ENCODE peak calls at places on chromosomes 5 and 9, in four cellular contexts. A, I, Q and D are unnamed samples.

GRCh38 chr5:137498301-137498735 is 808 bp downstream of the SPOCK1 start:
- DNase-seq in A (no peak), I (peak; percentile 20), Q (no peak), D (no peak)

GRCh38 chr9:136741885-136742568 is 713 bp downstream of the LCN10 start:
- DNase-seq in A (no peak), I (no peak), Q (no peak), D (no peak)

GRCh38 chr5:68071731-68072130 is 143.8 kb upstream of the PIK3R1 start:
- DNase-seq in A (peak; percentile 66), I (peak; percentile 32), Q (no peak), D (no peak)

GRCh38 chr5:180960209-180960608 is 28.4 kb upstream of the BTNL3 start:
- DNase-seq in A (no peak), I (no peak), Q (no peak), D (no peak)

GRCh38 chr9:112559629-112560413 is 73.2 kb downstream of the KIAA1958 start:
- DNase-seq in A (no peak), I (no peak), Q (no peak), D (no peak)

GRCh38 chr9:137267933-137268355 is 9.6 kb upstream of the TOR4A start:
- DNase-seq in A (no peak), I (no peak), Q (no peak), D (no peak)

GRCh38 chr9:69674741-69675438 is 2.7 kb upstream of the APBA1 start:
- DNase-seq in A (no peak), I (peak; percentile 92), Q (no peak), D (no peak)

GRCh38 chr9:86804011-86804410 is 143.3 kb downstream of the GAS1 start:
- DNase-seq in A (no peak), I (no peak), Q (no peak), D (no peak)

GRCh38 chr5:178576591-178577351 is 13.4 kb downstream of the COL23A1 start:
- DNase-seq in A (no peak), I (no peak), Q (peak; percentile 36), D (peak; percentile 81)

GRCh38 chr5:16992006-16992405 is 55.9 kb upstream of the MYO10 start:
- DNase-seq in A (no peak), I (peak; percentile 82), Q (no peak), D (no peak)

GRCh38 chr9:117180896-117181456 is 233.9 kb downstream of the ASTN2 start:
- DNase-seq in A (no peak), I (no peak), Q (no peak), D (no peak)

GRCh38 chr9:83962165-83962564 is 17.9 kb downstream of the HNRNPK start:
- DNase-seq in A (no peak), I (peak; percentile 36), Q (no peak), D (no peak)

GRCh38 chr5:171157233-171157632 is 151.8 kb upstream of the TLX3 start:
- DNase-seq in A (no peak), I (no peak), Q (no peak), D (no peak)

GRCh38 chr9:37243588-37244345 is 123.4 kb downstream of the ZCCHC7 start:
- DNase-seq in A (no peak), I (no peak), Q (no peak), D (no peak)

GRCh38 chr5:132310141-132310834 is 16.1 kb downstream of the SLC22A4 start:
- DNase-seq in A (no peak), I (no peak), Q (no peak), D (no peak)

GRCh38 chr5:153797484-153797883 is 241.2 kb downstream of the FAM114A2 start:
- DNase-seq in A (no peak), I (no peak), Q (no peak), D (no peak)

GRCh38 chr9:133127340-133127981 is 6.4 kb upstream of the RALGDS start:
- DNase-seq in A (no peak), I (no peak), Q (no peak), D (no peak)

GRCh38 chr5:126830061-126830460 is 53.1 kb downstream of the LMNB1 start:
- DNase-seq in A (no peak), I (no peak), Q (no peak), D (no peak)

GRCh38 chr9:98927724-98928123 is 16.0 kb upstream of the COL15A1 start:
- DNase-seq in A (no peak), I (no peak), Q (no peak), D (no peak)

GRCh38 chr5:96292582-96293247 is 140.3 kb downstream of the PCSK1 start:
- DNase-seq in A (no peak), I (no peak), Q (no peak), D (no peak)

GRCh38 chr5:52710310-52710971 is 77.3 kb upstream of the ITGA1 start:
- DNase-seq in A (no peak), I (no peak), Q (no peak), D (no peak)

GRCh38 chr9:115015018-115015635 is 84.7 kb upstream of the TNFSF8 start:
- DNase-seq in A (peak; percentile 44), I (peak; percentile 40), Q (no peak), D (no peak)

GRCh38 chr5:66223637-66224036 is 79.5 kb downstream of the SREK1 start:
- DNase-seq in A (peak; percentile 39), I (no peak), Q (no peak), D (no peak)

GRCh38 chr5:5891350-5891749 is 468.9 kb downstream of the ICE1 start:
- DNase-seq in A (no peak), I (no peak), Q (no peak), D (no peak)

GRCh38 chr9:90642570-90643539 is at the start of gene DIRAS2:
- DNase-seq in A (peak; percentile 67), I (peak; percentile 11), Q (peak; percentile 68), D (peak; percentile 86)

GRCh38 chr5:36897616-36898015 is 21.0 kb downstream of the NIPBL start:
- DNase-seq in A (no peak), I (peak; percentile 46), Q (no peak), D (no peak)

GRCh38 chr5:140868721-140869554 is at the start of gene PCDHA11:
- DNase-seq in A (peak; percentile 52), I (no peak), Q (no peak), D (peak; percentile 78)

GRCh38 chr9:85263288-85263687 is 478.5 kb downstream of the AGTPBP1 start:
- DNase-seq in A (no peak), I (no peak), Q (no peak), D (no peak)

GRCh38 chr5:113025596-113025995 is 49.0 kb downstream of the DCP2 start:
- DNase-seq in A (no peak), I (no peak), Q (no peak), D (no peak)

GRCh38 chr5:32251864-32252458 is 60.8 kb downstream of the MTMR12 start:
- DNase-seq in A (no peak), I (no peak), Q (no peak), D (no peak)

GRCh38 chr5:169978744-169979143 is 1.6 kb downstream of the INSYN2B start:
- DNase-seq in A (no peak), I (no peak), Q (no peak), D (no peak)

GRCh38 chr5:41636605-41637004 is 126.2 kb upstream of the PLCXD3 start:
- DNase-seq in A (peak; percentile 37), I (peak; percentile 31), Q (no peak), D (no peak)

GRCh38 chr9:86734762-86735161 is 212.5 kb downstream of the GAS1 start:
- DNase-seq in A (no peak), I (peak; percentile 60), Q (no peak), D (no peak)